ENCODE peak calls at places on chromosomes 6 and 20, in nine cellular contexts. One of them, this sample, is unnamed.
A peak's percentile ranks its signal among the peaks of the same experiment; 100 is the strongest.

GRCh38 chr6:41519748-41520699 is 26.2 kb upstream of the FOXP4 start:
- DNase-seq in heart right ventricle: no peak
- DNase-seq in tibial artery: no peak
- DNase-seq in CD4-positive, CD25-positive, alpha-beta regulatory T cell: no peak
- DNase-seq in fibroblast of lung: no peak
- DNase-seq in prostate gland: no peak
- DNase-seq in psoas muscle: no peak
- DNase-seq in hepatocyte: peak; percentile 91
- DNase-seq in dorsolateral prefrontal cortex: no peak
- DNase-seq in this sample: no peak

GRCh38 chr6:110348956-110349565 is 9.1 kb downstream of the METTL24 start:
- DNase-seq in hepatocyte: no peak
- DNase-seq in prostate gland: no peak
- DNase-seq in psoas muscle: no peak
- DNase-seq in dorsolateral prefrontal cortex: no peak
- DNase-seq in CD4-positive, CD25-positive, alpha-beta regulatory T cell: no peak
- DNase-seq in tibial artery: no peak
- DNase-seq in fibroblast of lung: no peak
- DNase-seq in heart right ventricle: no peak
- DNase-seq in this sample: no peak

GRCh38 chr6:144248470-144249301 is 36.4 kb upstream of the UTRN start:
- DNase-seq in heart right ventricle: no peak
- DNase-seq in psoas muscle: no peak
- DNase-seq in hepatocyte: peak; percentile 41
- DNase-seq in prostate gland: no peak
- DNase-seq in CD4-positive, CD25-positive, alpha-beta regulatory T cell: no peak
- DNase-seq in fibroblast of lung: peak; percentile 89
- DNase-seq in tibial artery: no peak
- DNase-seq in dorsolateral prefrontal cortex: no peak
- DNase-seq in this sample: no peak

GRCh38 chr6:166657531-166657930 is 30.5 kb upstream of the RPS6KA2 start:
- DNase-seq in hepatocyte: no peak
- DNase-seq in CD4-positive, CD25-positive, alpha-beta regulatory T cell: no peak
- DNase-seq in fibroblast of lung: no peak
- DNase-seq in tibial artery: no peak
- DNase-seq in dorsolateral prefrontal cortex: no peak
- DNase-seq in psoas muscle: no peak
- DNase-seq in prostate gland: no peak
- DNase-seq in heart right ventricle: no peak
- DNase-seq in this sample: no peak

GRCh38 chr6:1586256-1586655 is 23.5 kb upstream of the FOXC1 start:
- DNase-seq in psoas muscle: no peak
- DNase-seq in heart right ventricle: no peak
- DNase-seq in CD4-positive, CD25-positive, alpha-beta regulatory T cell: no peak
- DNase-seq in fibroblast of lung: no peak
- DNase-seq in dorsolateral prefrontal cortex: no peak
- DNase-seq in hepatocyte: no peak
- DNase-seq in prostate gland: no peak
- DNase-seq in tibial artery: no peak
- DNase-seq in this sample: no peak

GRCh38 chr6:80143312-80143960 is 37.0 kb downstream of the BCKDHB start:
- DNase-seq in CD4-positive, CD25-positive, alpha-beta regulatory T cell: no peak
- DNase-seq in tibial artery: peak; percentile 84
- DNase-seq in hepatocyte: peak; percentile 46
- DNase-seq in fibroblast of lung: peak; percentile 88
- DNase-seq in prostate gland: peak; percentile 30
- DNase-seq in dorsolateral prefrontal cortex: peak; percentile 25
- DNase-seq in psoas muscle: no peak
- DNase-seq in heart right ventricle: peak; percentile 62
- DNase-seq in this sample: no peak

GRCh38 chr20:31587545-31588389 is 17.3 kb upstream of the ID1 start:
- DNase-seq in hepatocyte: peak; percentile 79
- DNase-seq in psoas muscle: peak; percentile 66
- DNase-seq in tibial artery: no peak
- DNase-seq in heart right ventricle: peak; percentile 82
- DNase-seq in dorsolateral prefrontal cortex: no peak
- DNase-seq in prostate gland: no peak
- DNase-seq in CD4-positive, CD25-positive, alpha-beta regulatory T cell: no peak
- DNase-seq in fibroblast of lung: peak; percentile 43
- DNase-seq in this sample: peak; percentile 47

GRCh38 chr6:135044639-135045038 is 10.0 kb downstream of the HBS1L start:
- DNase-seq in fibroblast of lung: no peak
- DNase-seq in psoas muscle: no peak
- DNase-seq in heart right ventricle: no peak
- DNase-seq in hepatocyte: no peak
- DNase-seq in CD4-positive, CD25-positive, alpha-beta regulatory T cell: no peak
- DNase-seq in tibial artery: no peak
- DNase-seq in prostate gland: no peak
- DNase-seq in dorsolateral prefrontal cortex: no peak
- DNase-seq in this sample: no peak

GRCh38 chr6:42300701-42301100 is 83.0 kb upstream of the MRPS10 start:
- DNase-seq in CD4-positive, CD25-positive, alpha-beta regulatory T cell: no peak
- DNase-seq in tibial artery: no peak
- DNase-seq in fibroblast of lung: no peak
- DNase-seq in prostate gland: no peak
- DNase-seq in dorsolateral prefrontal cortex: no peak
- DNase-seq in heart right ventricle: no peak
- DNase-seq in psoas muscle: no peak
- DNase-seq in hepatocyte: no peak
- DNase-seq in this sample: no peak

GRCh38 chr6:39973661-39974060 is 39.4 kb upstream of the MOCS1 start:
- DNase-seq in heart right ventricle: no peak
- DNase-seq in CD4-positive, CD25-positive, alpha-beta regulatory T cell: no peak
- DNase-seq in psoas muscle: no peak
- DNase-seq in fibroblast of lung: no peak
- DNase-seq in prostate gland: no peak
- DNase-seq in hepatocyte: no peak
- DNase-seq in dorsolateral prefrontal cortex: no peak
- DNase-seq in tibial artery: no peak
- DNase-seq in this sample: no peak

GRCh38 chr6:2971420-2972218 is at the start of gene SERPINB6:
- DNase-seq in hepatocyte: peak; percentile 79
- DNase-seq in CD4-positive, CD25-positive, alpha-beta regulatory T cell: peak; percentile 18
- DNase-seq in psoas muscle: peak; percentile 88
- DNase-seq in fibroblast of lung: peak; percentile 74
- DNase-seq in prostate gland: peak; percentile 69
- DNase-seq in tibial artery: peak; percentile 88
- DNase-seq in dorsolateral prefrontal cortex: peak; percentile 79
- DNase-seq in heart right ventricle: peak; percentile 89
- DNase-seq in this sample: peak; percentile 73

GRCh38 chr20:24819331-24819965 is 129.6 kb upstream of the CST7 start:
- DNase-seq in heart right ventricle: no peak
- DNase-seq in tibial artery: no peak
- DNase-seq in CD4-positive, CD25-positive, alpha-beta regulatory T cell: no peak
- DNase-seq in dorsolateral prefrontal cortex: no peak
- DNase-seq in prostate gland: no peak
- DNase-seq in fibroblast of lung: no peak
- DNase-seq in hepatocyte: no peak
- DNase-seq in psoas muscle: no peak
- DNase-seq in this sample: no peak

GRCh38 chr6:14798996-14799588 is 446.8 kb upstream of the JARID2 start:
- DNase-seq in fibroblast of lung: no peak
- DNase-seq in psoas muscle: no peak
- DNase-seq in heart right ventricle: no peak
- DNase-seq in dorsolateral prefrontal cortex: no peak
- DNase-seq in prostate gland: no peak
- DNase-seq in hepatocyte: no peak
- DNase-seq in tibial artery: no peak
- DNase-seq in CD4-positive, CD25-positive, alpha-beta regulatory T cell: no peak
- DNase-seq in this sample: no peak

GRCh38 chr6:14797875-14798593 is 447.8 kb upstream of the JARID2 start:
- DNase-seq in CD4-positive, CD25-positive, alpha-beta regulatory T cell: no peak
- DNase-seq in dorsolateral prefrontal cortex: no peak
- DNase-seq in prostate gland: no peak
- DNase-seq in fibroblast of lung: no peak
- DNase-seq in heart right ventricle: no peak
- DNase-seq in hepatocyte: no peak
- DNase-seq in tibial artery: no peak
- DNase-seq in psoas muscle: no peak
- DNase-seq in this sample: no peak

GRCh38 chr6:14798594-14798982 is 447.3 kb upstream of the JARID2 start:
- DNase-seq in hepatocyte: no peak
- DNase-seq in tibial artery: no peak
- DNase-seq in prostate gland: no peak
- DNase-seq in dorsolateral prefrontal cortex: no peak
- DNase-seq in CD4-positive, CD25-positive, alpha-beta regulatory T cell: no peak
- DNase-seq in fibroblast of lung: no peak
- DNase-seq in psoas muscle: no peak
- DNase-seq in heart right ventricle: no peak
- DNase-seq in this sample: no peak

GRCh38 chr6:14796974-14797762 is 448.7 kb upstream of the JARID2 start:
- DNase-seq in fibroblast of lung: no peak
- DNase-seq in heart right ventricle: no peak
- DNase-seq in prostate gland: no peak
- DNase-seq in dorsolateral prefrontal cortex: no peak
- DNase-seq in tibial artery: no peak
- DNase-seq in hepatocyte: no peak
- DNase-seq in CD4-positive, CD25-positive, alpha-beta regulatory T cell: no peak
- DNase-seq in psoas muscle: no peak
- DNase-seq in this sample: no peak

GRCh38 chr6:14799928-14800327 is 445.9 kb upstream of the JARID2 start:
- DNase-seq in psoas muscle: peak; percentile 75
- DNase-seq in prostate gland: peak; percentile 16
- DNase-seq in fibroblast of lung: peak; percentile 71
- DNase-seq in heart right ventricle: peak; percentile 88
- DNase-seq in tibial artery: peak; percentile 60
- DNase-seq in CD4-positive, CD25-positive, alpha-beta regulatory T cell: no peak
- DNase-seq in dorsolateral prefrontal cortex: peak; percentile 66
- DNase-seq in hepatocyte: peak; percentile 65
- DNase-seq in this sample: peak; percentile 85
- H3K27ac ChIP-seq in psoas muscle: no peak overlapping the region
- H3K27ac ChIP-seq in prostate gland: no peak overlapping the region
- H3K27ac ChIP-seq in fibroblast of lung: no peak overlapping the region
- H3K27ac ChIP-seq in heart right ventricle: peak overlapping the region; percentile 51
- H3K27ac ChIP-seq in tibial artery: no peak overlapping the region
- H3K27ac ChIP-seq in CD4-positive, CD25-positive, alpha-beta regulatory T cell: no peak overlapping the region
- H3K27ac ChIP-seq in dorsolateral prefrontal cortex: no peak overlapping the region
- H3K27ac ChIP-seq in hepatocyte: no peak overlapping the region
- H3K27ac ChIP-seq in this sample: no peak overlapping the region

GRCh38 chr20:51566594-51566993 is 24.1 kb upstream of the NFATC2 start:
- DNase-seq in tibial artery: no peak
- DNase-seq in prostate gland: no peak
- DNase-seq in heart right ventricle: no peak
- DNase-seq in dorsolateral prefrontal cortex: no peak
- DNase-seq in CD4-positive, CD25-positive, alpha-beta regulatory T cell: no peak
- DNase-seq in fibroblast of lung: no peak
- DNase-seq in psoas muscle: no peak
- DNase-seq in hepatocyte: no peak
- DNase-seq in this sample: no peak

GRCh38 chr20:51563597-51564332 is 21.2 kb upstream of the NFATC2 start:
- DNase-seq in hepatocyte: peak; percentile 87
- DNase-seq in dorsolateral prefrontal cortex: peak; percentile 11
- DNase-seq in heart right ventricle: peak; percentile 73
- DNase-seq in fibroblast of lung: peak; percentile 90
- DNase-seq in psoas muscle: peak; percentile 64
- DNase-seq in CD4-positive, CD25-positive, alpha-beta regulatory T cell: no peak
- DNase-seq in prostate gland: no peak
- DNase-seq in tibial artery: peak; percentile 74
- DNase-seq in this sample: peak; percentile 67

GRCh38 chr20:51565741-51566140 is 23.2 kb upstream of the NFATC2 start:
- DNase-seq in psoas muscle: no peak
- DNase-seq in fibroblast of lung: peak; percentile 54
- DNase-seq in dorsolateral prefrontal cortex: no peak
- DNase-seq in prostate gland: no peak
- DNase-seq in heart right ventricle: no peak
- DNase-seq in tibial artery: peak; percentile 29
- DNase-seq in CD4-positive, CD25-positive, alpha-beta regulatory T cell: no peak
- DNase-seq in hepatocyte: no peak
- DNase-seq in this sample: no peak

GRCh38 chr20:51563141-51563596 is 20.6 kb upstream of the NFATC2 start:
- DNase-seq in prostate gland: no peak
- DNase-seq in heart right ventricle: no peak
- DNase-seq in fibroblast of lung: no peak
- DNase-seq in hepatocyte: peak; percentile 29
- DNase-seq in CD4-positive, CD25-positive, alpha-beta regulatory T cell: no peak
- DNase-seq in psoas muscle: no peak
- DNase-seq in tibial artery: no peak
- DNase-seq in dorsolateral prefrontal cortex: no peak
- DNase-seq in this sample: no peak

DNA sequence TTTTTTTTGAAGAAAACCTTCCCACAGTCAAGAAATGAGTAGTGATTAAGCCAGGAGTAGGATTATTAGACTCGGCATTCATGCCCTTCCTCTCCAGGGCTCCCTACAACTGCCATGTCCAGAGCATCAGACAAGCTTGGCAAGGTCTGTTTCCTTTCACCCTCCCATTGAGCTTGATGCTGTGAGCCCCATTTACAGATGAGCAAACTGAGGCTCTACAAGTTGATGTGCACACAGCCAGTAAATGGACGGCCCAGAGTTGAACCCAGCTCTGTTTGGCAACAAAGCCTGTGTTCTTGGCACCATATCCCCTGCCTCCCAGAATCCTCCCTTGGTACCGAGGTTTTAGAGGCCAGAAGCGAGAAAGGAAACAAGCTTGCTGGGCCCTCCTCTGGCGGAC is 22.8 kb upstream of the NFATC2 start:
- DNase-seq in psoas muscle: no peak
- DNase-seq in fibroblast of lung: no peak
- DNase-seq in hepatocyte: no peak
- DNase-seq in heart right ventricle: no peak
- DNase-seq in dorsolateral prefrontal cortex: no peak
- DNase-seq in prostate gland: no peak
- DNase-seq in tibial artery: no peak
- DNase-seq in CD4-positive, CD25-positive, alpha-beta regulatory T cell: no peak
- DNase-seq in this sample: no peak
- H3K27me3 ChIP-seq in psoas muscle: no peaks in the 10 kb centered on the region
- H3K27me3 ChIP-seq in fibroblast of lung: peaks cover 3% of the 10 kb centered on the region
- H3K27me3 ChIP-seq in hepatocyte: peaks cover 11% of the 10 kb centered on the region
- H3K27me3 ChIP-seq in heart right ventricle: no peaks in the 10 kb centered on the region
- H3K27me3 ChIP-seq in dorsolateral prefrontal cortex: peaks cover 36% of the 10 kb centered on the region
- H3K27me3 ChIP-seq in prostate gland: no peaks in the 10 kb centered on the region
- H3K27me3 ChIP-seq in tibial artery: no peaks in the 10 kb centered on the region
- H3K27me3 ChIP-seq in CD4-positive, CD25-positive, alpha-beta regulatory T cell: peaks cover 26% of the 10 kb centered on the region
- H3K27me3 ChIP-seq in this sample: peaks cover 48% of the 10 kb centered on the region

DNA sequence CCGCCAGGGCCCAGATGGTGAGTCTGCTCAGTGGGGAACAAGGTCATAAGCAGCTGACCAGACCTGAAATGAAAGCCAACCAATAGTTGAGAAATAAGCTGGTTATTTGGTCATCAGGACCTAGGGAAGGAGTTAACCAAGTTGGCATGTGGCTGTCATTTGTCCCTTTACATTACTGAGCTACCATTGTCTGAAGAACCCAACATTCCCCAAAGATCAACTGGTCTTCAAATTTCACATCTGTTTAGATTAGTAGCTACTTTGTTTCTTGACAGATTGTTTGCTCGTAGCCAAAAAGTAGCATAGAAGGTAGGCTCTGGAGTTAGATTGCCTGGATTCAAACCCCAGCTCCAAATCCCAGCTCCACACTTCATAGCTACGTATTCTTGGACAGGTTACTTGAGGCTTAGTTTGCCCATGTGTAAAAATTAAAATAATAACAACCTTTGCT is 1.0 kb downstream of the NFKBIL1 start:
- DNase-seq in psoas muscle: no peak
- DNase-seq in prostate gland: no peak
- DNase-seq in fibroblast of lung: no peak
- DNase-seq in heart right ventricle: no peak
- DNase-seq in hepatocyte: no peak
- DNase-seq in CD4-positive, CD25-positive, alpha-beta regulatory T cell: no peak
- DNase-seq in tibial artery: no peak
- DNase-seq in dorsolateral prefrontal cortex: no peak
- DNase-seq in this sample: no peak
- H3K27ac ChIP-seq in psoas muscle: peak overlapping the region; percentile 86
- H3K27ac ChIP-seq in prostate gland: peak overlapping the region; percentile 90
- H3K27ac ChIP-seq in fibroblast of lung: peak overlapping the region; percentile 87
- H3K27ac ChIP-seq in heart right ventricle: peak overlapping the region; percentile 87
- H3K27ac ChIP-seq in hepatocyte: peak overlapping the region; percentile 76
- H3K27ac ChIP-seq in CD4-positive, CD25-positive, alpha-beta regulatory T cell: peak overlapping the region; percentile 93
- H3K27ac ChIP-seq in tibial artery: no peak overlapping the region
- H3K27ac ChIP-seq in dorsolateral prefrontal cortex: peak overlapping the region; percentile 92
- H3K27ac ChIP-seq in this sample: no peak overlapping the region

GRCh38 chr20:46049815-46050214 is 20.8 kb downstream of the SLC12A5 start:
- DNase-seq in tibial artery: no peak
- DNase-seq in psoas muscle: no peak
- DNase-seq in fibroblast of lung: no peak
- DNase-seq in hepatocyte: no peak
- DNase-seq in dorsolateral prefrontal cortex: no peak
- DNase-seq in prostate gland: no peak
- DNase-seq in CD4-positive, CD25-positive, alpha-beta regulatory T cell: no peak
- DNase-seq in heart right ventricle: no peak
- DNase-seq in this sample: no peak
- H3K27me3 ChIP-seq in tibial artery: no peaks in the 10 kb centered on the region
- H3K27me3 ChIP-seq in psoas muscle: no peaks in the 10 kb centered on the region
- H3K27me3 ChIP-seq in fibroblast of lung: no peaks in the 10 kb centered on the region
- H3K27me3 ChIP-seq in hepatocyte: peaks cover 3% of the 10 kb centered on the region
- H3K27me3 ChIP-seq in dorsolateral prefrontal cortex: no peaks in the 10 kb centered on the region
- H3K27me3 ChIP-seq in prostate gland: no peaks in the 10 kb centered on the region
- H3K27me3 ChIP-seq in CD4-positive, CD25-positive, alpha-beta regulatory T cell: no peaks in the 10 kb centered on the region
- H3K27me3 ChIP-seq in heart right ventricle: peaks cover 46% of the 10 kb centered on the region
- H3K27me3 ChIP-seq in this sample: peaks cover 79% of the 10 kb centered on the region